ENCODE peak calls at places on chromosome 22, in ten cellular contexts. F is GM06990; A is CD8-positive, alpha-beta memory T cell; U is vagina; N is GM23338; K is PC-3; E is HL-60; L is GM12865; G is HFF-Myc; R is astrocyte of the spinal cord. S is an unnamed sample.
A peak's percentile ranks its signal among the peaks of the same experiment; 100 is the strongest.

GRCh38 chr22:31901388-31902137 is 42.8 kb upstream of the YWHAH start:
- DNase-seq in F (no peak), A (no peak), U (no peak), N (no peak), K (no peak), E (no peak), L (no peak), G (no peak), R (no peak), S (peak; percentile 71)

GRCh38 chr22:29272624-29273023 is 4.6 kb downstream of the EWSR1 start:
- DNase-seq in F (no peak), A (no peak), U (no peak), N (no peak), K (no peak), E (no peak), L (no peak), G (no peak), R (no peak), S (no peak)

GRCh38 chr22:35195821-35196220 is 61.5 kb upstream of the HMGXB4 start:
- DNase-seq in F (no peak), A (no peak), U (no peak), N (no peak), K (no peak), E (no peak), L (no peak), G (no peak), R (no peak), S (no peak)

GRCh38 chr22:42172385-42173172 is 42.0 kb upstream of the CYP2D6 start:
- DNase-seq in F (no peak), A (no peak), U (no peak), N (no peak), K (no peak), E (no peak), L (peak; percentile 29), G (no peak), R (peak; percentile 24), S (no peak)

GRCh38 chr22:44116755-44117684 is 63.7 kb upstream of the PARVG start:
- DNase-seq in F (no peak), A (no peak), U (no peak), N (no peak), K (no peak), E (peak; percentile 19), L (no peak), G (no peak), R (no peak), S (no peak)

GRCh38 chr22:30864441-30865420 is 103.8 kb downstream of the MORC2 start:
- DNase-seq in F (no peak), A (no peak), U (peak; percentile 89), N (no peak), K (no peak), E (no peak), L (no peak), G (no peak), R (no peak), S (no peak)

GRCh38 chr22:48700180-48700565 is 1127.5 kb downstream of the BRD1 start:
- DNase-seq in F (no peak), A (no peak), U (no peak), N (no peak), K (no peak), E (no peak), L (no peak), G (no peak), R (no peak), S (no peak)

GRCh38 chr22:21451545-21452520 is 15.4 kb upstream of the TMEM191C start:
- DNase-seq in F (no peak), A (no peak), U (no peak), N (no peak), K (no peak), E (peak; percentile 0), L (no peak), G (no peak), R (no peak), S (no peak)

GRCh38 chr22:50085211-50085999 is at the start of gene MLC1:
- DNase-seq in F (no peak), A (peak; percentile 6), U (no peak), N (no peak), K (no peak), E (peak; percentile 92), L (no peak), G (no peak), R (no peak), S (peak; percentile 58)

GRCh38 chr22:26432619-26433311 is 3.7 kb downstream of the ASPHD2 start:
- DNase-seq in F (peak; percentile 41), A (no peak), U (no peak), N (no peak), K (no peak), E (peak; percentile 78), L (peak; percentile 70), G (no peak), R (no peak), S (no peak)

GRCh38 chr22:25110596-25110845 is 89.1 kb upstream of the CRYBB3 start:
- DNase-seq in F (no peak), A (no peak), U (no peak), N (no peak), K (no peak), E (no peak), L (no peak), G (no peak), R (no peak), S (no peak)
- H3K4me3 ChIP-seq in F (no peak overlapping the region), A (peak overlapping the region; percentile 61), U (peak overlapping the region; percentile 47), N (peak overlapping the region; percentile 86), K (peak overlapping the region; percentile 72), E (no peak overlapping the region), L (no peak overlapping the region), G (no peak overlapping the region), R (no peak overlapping the region), S (peak overlapping the region; percentile 65)

GRCh38 chr22:23219787-23220484 is 39.6 kb downstream of the BCR start:
- DNase-seq in F (peak; percentile 71), A (peak; percentile 22), U (no peak), N (no peak), K (peak; percentile 27), E (peak; percentile 89), L (peak; percentile 78), G (no peak), R (peak; percentile 47), S (peak; percentile 40)
- H3K4me3 ChIP-seq in F (peak overlapping the region; percentile 39), A (peak overlapping the region; percentile 30), U (no peak overlapping the region), N (no peak overlapping the region), K (no peak overlapping the region), E (no peak overlapping the region), L (no peak overlapping the region), G (no peak overlapping the region), R (no peak overlapping the region), S (no peak overlapping the region)

GRCh38 chr22:37280718-37281117 is 1.6 kb upstream of the CYTH4 start:
- DNase-seq in F (no peak), A (no peak), U (no peak), N (no peak), K (no peak), E (no peak), L (no peak), G (no peak), R (no peak), S (no peak)

GRCh38 chr22:37282385-37282677 is at the start of gene CYTH4:
- DNase-seq in F (peak; percentile 62), A (peak; percentile 63), U (no peak), N (no peak), K (peak; percentile 58), E (peak; percentile 84), L (peak; percentile 73), G (no peak), R (no peak), S (no peak)

GRCh38 chr22:37281195-37281594 is 1.1 kb upstream of the CYTH4 start:
- DNase-seq in F (no peak), A (no peak), U (no peak), N (no peak), K (no peak), E (no peak), L (no peak), G (no peak), R (no peak), S (no peak)

GRCh38 chr22:37283393-37283937 is 1.2 kb downstream of the CYTH4 start:
- DNase-seq in F (no peak), A (no peak), U (no peak), N (peak; percentile 71), K (no peak), E (no peak), L (no peak), G (no peak), R (no peak), S (no peak)

DNA sequence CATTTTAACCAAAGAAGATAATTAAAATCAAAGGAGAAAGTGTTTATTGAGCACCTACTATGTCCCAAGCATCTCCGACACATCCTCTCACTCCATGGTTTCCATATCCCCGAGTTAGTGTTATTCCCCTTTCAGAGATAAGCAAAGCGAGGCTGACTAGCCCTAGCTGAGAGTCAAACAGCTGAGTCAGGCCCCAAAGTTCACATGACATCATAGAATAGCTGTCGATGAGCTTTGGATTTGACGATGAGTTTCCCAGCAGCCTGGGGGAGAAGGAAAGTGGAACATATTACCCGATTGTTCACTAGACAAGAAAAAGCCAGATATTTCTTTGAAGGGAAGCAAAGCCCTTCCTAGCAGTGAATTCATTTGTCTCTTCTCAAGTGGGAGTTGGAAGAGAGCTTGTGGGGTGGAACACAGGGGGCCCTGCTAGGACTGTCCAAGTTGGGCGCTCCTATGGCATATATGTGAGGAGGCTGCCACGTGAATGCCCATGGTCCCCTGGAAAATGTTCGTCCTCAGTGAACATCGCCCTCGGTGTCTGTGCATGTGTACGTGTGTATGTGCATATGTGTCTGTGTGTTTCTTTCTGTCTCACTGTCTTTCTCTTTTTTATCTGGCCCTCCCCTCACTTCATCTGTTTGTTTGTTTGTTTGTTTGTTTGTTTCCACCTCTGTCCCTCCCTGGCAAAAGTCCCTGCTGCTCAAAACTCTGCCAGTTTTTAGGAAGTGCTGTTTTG is 493 bp upstream of the CYTH4 start:
- DNase-seq in F (no peak), A (no peak), U (no peak), N (no peak), K (no peak), E (no peak), L (no peak), G (no peak), R (no peak), S (no peak)
- H3K4me3 ChIP-seq in F (peak overlapping the region; percentile 74), A (peak overlapping the region; percentile 89), U (no peak overlapping the region), N (no peak overlapping the region), K (peak overlapping the region; percentile 47), E (no peak overlapping the region), L (peak overlapping the region; percentile 70), G (no peak overlapping the region), R (no peak overlapping the region), S (no peak overlapping the region)

GRCh38 chr22:39171623-39172264 is 19.3 kb upstream of the CBX7 start:
- DNase-seq in F (no peak), A (no peak), U (no peak), N (peak; percentile 66), K (no peak), E (no peak), L (no peak), G (no peak), R (no peak), S (no peak)

GRCh38 chr22:39175127-39176066 is 22.9 kb upstream of the CBX7 start:
- DNase-seq in F (no peak), A (no peak), U (no peak), N (peak; percentile 57), K (peak; percentile 2), E (no peak), L (no peak), G (no peak), R (no peak), S (no peak)

GRCh38 chr22:39173050-39173706 is 20.7 kb upstream of the CBX7 start:
- DNase-seq in F (no peak), A (no peak), U (no peak), N (no peak), K (no peak), E (no peak), L (no peak), G (no peak), R (no peak), S (no peak)

GRCh38 chr22:39174498-39175120 is 22.1 kb upstream of the CBX7 start:
- DNase-seq in F (no peak), A (peak; percentile 82), U (no peak), N (peak; percentile 100), K (peak; percentile 81), E (no peak), L (peak; percentile 47), G (peak; percentile 84), R (peak; percentile 91), S (peak; percentile 96)

GRCh38 chr22:39173787-39174497 is 21.5 kb upstream of the CBX7 start:
- DNase-seq in F (no peak), A (peak; percentile 84), U (no peak), N (no peak), K (no peak), E (no peak), L (no peak), G (no peak), R (no peak), S (no peak)
- H3K4me3 ChIP-seq in F (no peak overlapping the region), A (peak overlapping the region; percentile 57), U (no peak overlapping the region), N (no peak overlapping the region), K (no peak overlapping the region), E (no peak overlapping the region), L (no peak overlapping the region), G (no peak overlapping the region), R (no peak overlapping the region), S (no peak overlapping the region)